ENCODE peak calls at places on chromosomes 4 and X, in eight cellular contexts. Y, Z, R, O, U, C, E and W are unnamed samples.
A peak's percentile ranks its signal among the peaks of the same experiment; 100 is the strongest.

GRCh38 chr4:134308910-134309309 is 107.3 kb upstream of the PABPC4L start:
- DNase-seq in Z (no peak), C (no peak), E (no peak), Y (no peak), U (no peak), O (no peak), R (no peak), W (no peak)

GRCh38 chr4:37454263-37454800 is 209.8 kb downstream of the NWD2 start:
- DNase-seq in Z (no peak), C (peak; percentile 50), Y (no peak), O (no peak), R (no peak), E (no peak), U (no peak), W (no peak)

GRCh38 chrX:110341189-110342035 is 17.2 kb upstream of the RTL9 start:
- DNase-seq in Y (peak; percentile 72), O (no peak), C (no peak), R (no peak), Z (peak; percentile 72), U (no peak), E (no peak), W (peak; percentile 74)

GRCh38 chr4:181960384-181960783 is 282.8 kb upstream of the TENM3 start:
- DNase-seq in O (no peak), C (no peak), E (no peak), R (no peak), U (no peak), Y (no peak), Z (no peak), W (peak; percentile 11)

GRCh38 chr4:89300060-89300459 is 7.5 kb downstream of the GPRIN3 start:
- DNase-seq in Z (no peak), U (no peak), Y (no peak), R (no peak), E (no peak), C (no peak), O (no peak), W (no peak)

GRCh38 chr4:175469519-175469918 is 342.5 kb downstream of the GPM6A start:
- DNase-seq in E (no peak), O (no peak), Z (peak; percentile 37), C (no peak), R (no peak), Y (peak; percentile 34), U (peak; percentile 43), W (peak; percentile 51)

GRCh38 chr4:89767924-89768323 is 69.0 kb downstream of the SNCA start:
- DNase-seq in R (no peak), E (no peak), O (no peak), C (no peak), Y (no peak), Z (no peak), U (no peak), W (no peak)

GRCh38 chr4:7226993-7227392 is 34.7 kb downstream of the SORCS2 start:
- DNase-seq in R (peak; percentile 86), O (no peak), Y (no peak), U (no peak), Z (no peak), E (no peak), C (no peak), W (no peak)

GRCh38 chr4:38982356-38983095 is 49.7 kb downstream of the TMEM156 start:
- DNase-seq in R (no peak), U (no peak), Z (no peak), E (no peak), Y (peak; percentile 68), O (no peak), C (no peak), W (no peak)

GRCh38 chr4:147633113-147633512 is 15.9 kb downstream of the TMEM184C start:
- DNase-seq in R (no peak), U (no peak), Y (peak; percentile 76), E (peak; percentile 86), Z (peak; percentile 24), C (no peak), O (no peak), W (no peak)

GRCh38 chrX:125757794-125758564 is 408.1 kb downstream of the DCAF12L2 start:
- DNase-seq in R (no peak), O (no peak), C (no peak), U (no peak), Z (no peak), E (no peak), Y (no peak), W (no peak)

GRCh38 chr4:108149588-108150380 is 18.9 kb downstream of the LEF1 start:
- DNase-seq in O (no peak), R (no peak), Y (peak; percentile 49), C (no peak), U (no peak), Z (peak; percentile 66), E (no peak), W (no peak)

GRCh38 chrX:31126205-31126604 is 54.4 kb upstream of the FTHL17 start:
- DNase-seq in Y (peak; percentile 54), O (no peak), E (no peak), C (no peak), Z (peak; percentile 49), U (no peak), R (no peak), W (no peak)

GRCh38 chrX:2898861-2899512 is 30.2 kb downstream of the ARSD start:
- DNase-seq in Y (no peak), E (no peak), U (no peak), Z (no peak), O (no peak), R (no peak), C (peak; percentile 38), W (peak; percentile 71)

GRCh38 chr4:159155119-159155518 is 52.2 kb downstream of the RAPGEF2 start:
- DNase-seq in E (no peak), C (no peak), Z (no peak), Y (no peak), R (no peak), O (no peak), U (no peak), W (no peak)

GRCh38 chr4:150074064-150074463 is 4.2 kb upstream of the DCLK2 start:
- DNase-seq in C (no peak), O (no peak), E (no peak), Z (no peak), Y (no peak), R (no peak), U (no peak), W (no peak)

GRCh38 chr4:128606173-128606572 is 203.3 kb upstream of the JADE1 start:
- DNase-seq in C (no peak), O (no peak), Z (peak; percentile 46), E (peak; percentile 72), R (no peak), Y (peak; percentile 68), U (no peak), W (peak; percentile 84)

GRCh38 chrX:20418379-20418778 is 151.7 kb upstream of the RPS6KA3 start:
- DNase-seq in Y (no peak), C (no peak), U (no peak), O (no peak), R (no peak), E (no peak), Z (no peak), W (no peak)

GRCh38 chr4:29559281-29559680 is 1160.9 kb upstream of the PCDH7 start:
- DNase-seq in O (no peak), C (no peak), Z (no peak), E (peak; percentile 24), Y (no peak), U (no peak), R (no peak), W (no peak)

DNA sequence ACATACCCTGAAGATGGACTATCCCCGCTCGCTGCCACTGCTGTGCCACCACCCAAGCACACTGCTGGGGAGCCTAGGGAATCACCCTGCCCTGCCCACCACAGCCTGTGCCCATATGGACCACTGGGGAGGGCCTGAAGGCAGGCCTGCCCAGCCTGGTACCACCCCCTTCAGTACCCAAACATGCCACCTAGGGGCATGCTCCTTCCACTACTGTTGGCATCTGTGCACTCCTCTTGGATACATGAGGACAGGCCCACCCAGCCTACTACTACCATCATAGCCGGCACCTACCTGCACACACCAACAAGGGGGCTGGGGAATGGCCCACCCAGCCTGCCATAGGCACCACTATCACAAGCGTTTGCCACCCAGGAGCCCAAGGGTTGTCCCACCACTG is 30.1 kb upstream of the PRDX4 start:
- DNase-seq in O (no peak), U (no peak), E (no peak), R (no peak), Z (no peak), C (no peak), Y (no peak), W (no peak)
- TF ChIP-seq CTCF in O (no peak), U (no peak), E (no peak), R (no peak), Z (peak; percentile 24), C (peak; percentile 11), Y (no peak), W (no peak)

GRCh38 chr4:4289930-4290850 is at the start of the genes LYAR and ZBTB49:
- DNase-seq in E (peak; percentile 60), Y (peak; percentile 92), C (peak; percentile 99), R (peak; percentile 97), U (peak; percentile 99), Z (peak; percentile 92), O (peak; percentile 95), W (peak; percentile 96)
- TF ChIP-seq CTCF in E (no peak), Y (no peak), C (no peak), R (no peak), U (no peak), Z (no peak), O (no peak), W (no peak)

DNA sequence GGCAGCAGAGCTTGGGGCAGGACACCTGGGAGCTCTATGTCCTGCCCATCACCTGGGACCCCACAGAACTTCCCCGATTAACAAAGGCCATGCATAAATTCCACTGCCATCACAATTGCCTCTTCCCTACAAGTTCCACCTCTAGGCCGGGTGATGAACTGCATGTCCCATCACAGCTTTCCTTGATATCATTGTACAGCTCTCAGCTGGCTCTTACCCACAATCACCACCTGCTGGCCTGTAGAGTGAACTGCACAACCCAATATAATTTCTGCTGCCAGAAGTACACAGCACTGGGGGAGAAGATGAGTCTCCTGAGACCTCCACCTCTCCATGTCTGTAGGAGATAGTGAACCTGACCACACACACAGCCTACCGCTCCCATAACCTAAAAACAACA is 285.0 kb upstream of the AADAT start:
- DNase-seq in O (peak; percentile 11), E (no peak), Z (no peak), C (peak; percentile 81), Y (peak; percentile 67), R (no peak), U (no peak), W (peak; percentile 65)
- TF ChIP-seq CTCF in O (peak; percentile 2), E (peak; percentile 64), Z (peak; percentile 27), C (peak; percentile 86), Y (peak; percentile 75), R (peak; percentile 35), U (peak; percentile 51), W (peak; percentile 41)

GRCh38 chr4:188242041-188242440 is 102.8 kb downstream of the TRIML1 start:
- DNase-seq in E (no peak), Z (no peak), U (no peak), O (no peak), C (no peak), R (no peak), Y (no peak), W (no peak)

GRCh38 chr4:188245651-188246050 is 106.4 kb downstream of the TRIML1 start:
- DNase-seq in C (no peak), Y (no peak), Z (no peak), R (no peak), O (no peak), E (no peak), U (no peak), W (no peak)

DNA sequence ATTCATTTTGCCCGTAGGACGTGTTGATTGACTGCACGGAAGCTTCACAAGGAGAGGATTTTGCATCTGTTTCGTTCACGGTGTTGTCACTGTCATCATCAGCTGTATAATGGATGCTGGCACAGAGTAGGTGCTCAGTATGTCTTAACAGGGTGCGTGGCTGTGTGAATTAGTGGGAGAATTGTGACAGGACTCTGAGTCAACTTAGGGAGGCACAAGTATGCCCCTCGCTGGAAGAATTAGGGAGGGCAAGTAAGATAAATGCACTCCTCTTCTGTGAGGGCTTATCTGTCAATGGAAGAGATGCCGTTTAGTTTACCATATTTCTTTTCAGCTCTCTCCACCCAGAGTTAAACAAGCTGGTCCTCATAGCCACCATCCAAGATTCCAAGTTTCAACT is 107.2 kb downstream of the TRIML1 start:
- DNase-seq in Z (no peak), Y (no peak), U (no peak), O (no peak), R (no peak), C (peak; percentile 76), E (no peak), W (no peak)
- TF ChIP-seq CTCF in Z (no peak), Y (peak; percentile 4), U (no peak), O (no peak), R (no peak), C (peak; percentile 72), E (no peak), W (no peak)